ENCODE peak calls at places on chromosomes 5 and 9, in four cellular contexts. One of them, this sample, is unnamed.

GRCh38 chr9:9492506-9492905 is 1120.3 kb downstream of the PTPRD start:
- DNase-seq in HepG2: no peak
- DNase-seq in K562: no peak
- DNase-seq in GM12878: no peak
- DNase-seq in this sample: no peak

GRCh38 chr5:106019271-106019670 is 1651.5 kb downstream of the EFNA5 start:
- DNase-seq in HepG2: no peak
- DNase-seq in K562: no peak
- DNase-seq in GM12878: no peak
- DNase-seq in this sample: no peak

GRCh38 chr5:146368137-146368536 is 29.5 kb downstream of the POU4F3 start:
- DNase-seq in HepG2: no peak
- DNase-seq in K562: no peak
- DNase-seq in GM12878: no peak
- DNase-seq in this sample: no peak

GRCh38 chr5:42970636-42971559 is 69.2 kb downstream of the ANXA2R start:
- DNase-seq in HepG2: no peak
- DNase-seq in K562: no peak
- DNase-seq in GM12878: no peak
- DNase-seq in this sample: peak

GRCh38 chr5:54098267-54098666 is 212.1 kb downstream of the ARL15 start:
- DNase-seq in HepG2: no peak
- DNase-seq in K562: no peak
- DNase-seq in GM12878: no peak
- DNase-seq in this sample: no peak

GRCh38 chr9:127985011-127985410 is 4.2 kb upstream of the EEIG1 start:
- DNase-seq in HepG2: no peak
- DNase-seq in K562: no peak
- DNase-seq in GM12878: no peak
- DNase-seq in this sample: no peak

GRCh38 chr5:172768573-172769323 is 2.2 kb downstream of the DUSP1 start:
- DNase-seq in HepG2: no peak
- DNase-seq in K562: no peak
- DNase-seq in GM12878: no peak
- DNase-seq in this sample: no peak

GRCh38 chr9:113343732-113344231 is 3.7 kb upstream of the WDR31 start:
- DNase-seq in HepG2: peak
- DNase-seq in K562: peak
- DNase-seq in GM12878: no peak
- DNase-seq in this sample: no peak

GRCh38 chr5:91122663-91123062 is 260.5 kb downstream of the ARRDC3 start:
- DNase-seq in HepG2: no peak
- DNase-seq in K562: no peak
- DNase-seq in GM12878: no peak
- DNase-seq in this sample: no peak

GRCh38 chr9:136614372-136614922 is 48.3 kb upstream of the EGFL7 start:
- DNase-seq in HepG2: no peak
- DNase-seq in K562: peak
- DNase-seq in GM12878: no peak
- DNase-seq in this sample: no peak

GRCh38 chr5:40688127-40688756 is 8.5 kb downstream of the PTGER4 start:
- DNase-seq in HepG2: peak
- DNase-seq in K562: peak
- DNase-seq in GM12878: peak
- DNase-seq in this sample: peak

GRCh38 chr5:54612711-54613110 is 95.2 kb downstream of the SNX18 start:
- DNase-seq in HepG2: no peak
- DNase-seq in K562: no peak
- DNase-seq in GM12878: no peak
- DNase-seq in this sample: no peak

GRCh38 chr5:176901260-176902101 is 2.3 kb upstream of the HK3 start:
- DNase-seq in HepG2: no peak
- DNase-seq in K562: no peak
- DNase-seq in GM12878: peak
- DNase-seq in this sample: no peak

GRCh38 chr5:10354048-10354872 is 765 bp downstream of the MARCHF6 start:
- DNase-seq in HepG2: peak
- DNase-seq in K562: peak
- DNase-seq in GM12878: no peak
- DNase-seq in this sample: peak

GRCh38 chr9:117718085-117718484 is 13.9 kb downstream of the TLR4 start:
- DNase-seq in HepG2: no peak
- DNase-seq in K562: no peak
- DNase-seq in GM12878: peak
- DNase-seq in this sample: no peak

GRCh38 chr5:96658272-96658671 is 3.9 kb upstream of the CAST start:
- DNase-seq in HepG2: no peak
- DNase-seq in K562: no peak
- DNase-seq in GM12878: no peak
- DNase-seq in this sample: no peak

GRCh38 chr5:149240354-149240998 is 31.2 kb upstream of the AFAP1L1 start:
- DNase-seq in HepG2: no peak
- DNase-seq in K562: no peak
- DNase-seq in GM12878: no peak
- DNase-seq in this sample: no peak

GRCh38 chr5:11072556-11072955 is 311.5 kb upstream of the DAP start:
- DNase-seq in HepG2: no peak
- DNase-seq in K562: no peak
- DNase-seq in GM12878: no peak
- DNase-seq in this sample: no peak

GRCh38 chr5:94893404-94894145 is 275.1 kb downstream of the SLF1 start:
- DNase-seq in HepG2: no peak
- DNase-seq in K562: peak
- DNase-seq in GM12878: no peak
- DNase-seq in this sample: no peak

GRCh38 chr9:6757132-6757987 is at the start of gene KDM4C:
- DNase-seq in HepG2: peak
- DNase-seq in K562: peak
- DNase-seq in GM12878: peak
- DNase-seq in this sample: peak

GRCh38 chr5:34923694-34924461 is 5.5 kb upstream of the DNAJC21 start:
- DNase-seq in HepG2: no peak
- DNase-seq in K562: peak
- DNase-seq in GM12878: no peak
- DNase-seq in this sample: no peak

GRCh38 chr5:107352576-107352975 is 318.2 kb downstream of the EFNA5 start:
- DNase-seq in HepG2: no peak
- DNase-seq in K562: no peak
- DNase-seq in GM12878: no peak
- DNase-seq in this sample: no peak

GRCh38 chr5:73499187-73499586 is 945 bp downstream of the BTF3 start:
- DNase-seq in HepG2: no peak
- DNase-seq in K562: no peak
- DNase-seq in GM12878: no peak
- DNase-seq in this sample: no peak

GRCh38 chr5:135569755-135570452 is 8.9 kb downstream of the CXCL14 start:
- DNase-seq in HepG2: peak
- DNase-seq in K562: peak
- DNase-seq in GM12878: no peak
- DNase-seq in this sample: peak

GRCh38 chr5:150070277-150070638 is 16.1 kb downstream of the CSF1R start:
- DNase-seq in HepG2: peak
- DNase-seq in K562: peak
- DNase-seq in GM12878: no peak
- DNase-seq in this sample: peak

GRCh38 chr5:35852084-35852734 is 4.5 kb upstream of the IL7R start:
- DNase-seq in HepG2: no peak
- DNase-seq in K562: no peak
- DNase-seq in GM12878: peak
- DNase-seq in this sample: peak

GRCh38 chr9:95750725-95751644 is 124.5 kb upstream of the ERCC6L2 start:
- DNase-seq in HepG2: no peak
- DNase-seq in K562: no peak
- DNase-seq in GM12878: peak
- DNase-seq in this sample: no peak

GRCh38 chr5:3684118-3684517 is 88.5 kb downstream of the IRX1 start:
- DNase-seq in HepG2: no peak
- DNase-seq in K562: no peak
- DNase-seq in GM12878: no peak
- DNase-seq in this sample: no peak

GRCh38 chr5:136766456-136766855 is 401.1 kb upstream of the TRPC7 start:
- DNase-seq in HepG2: no peak
- DNase-seq in K562: no peak
- DNase-seq in GM12878: no peak
- DNase-seq in this sample: no peak
- TF ChIP-seq CREM in HepG2: no peak
- TF ChIP-seq CREM in K562: no peak
- TF ChIP-seq CREM in GM12878: no peak
- TF ChIP-seq CREM in this sample: no peak

DNA sequence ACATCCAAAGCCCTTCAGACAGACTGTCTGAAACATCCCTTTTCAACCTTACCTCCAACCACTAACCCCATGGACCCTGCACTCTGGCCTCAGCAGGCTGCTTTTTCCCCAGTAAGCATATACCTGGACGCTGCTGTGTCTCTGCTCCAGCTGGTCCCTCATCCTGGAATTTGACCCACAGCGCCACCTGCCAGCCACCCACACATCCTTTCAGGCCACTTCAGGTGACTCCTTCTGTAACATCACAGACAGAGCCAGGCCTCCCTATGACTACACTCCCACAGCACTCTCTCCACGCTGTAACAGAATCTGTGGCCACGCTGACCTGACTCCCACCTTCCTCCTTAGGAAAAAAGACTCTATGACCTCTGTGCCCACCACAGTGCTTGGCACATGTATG is 3.4 kb downstream of the MGAT1 start:
- DNase-seq in HepG2: no peak
- DNase-seq in K562: no peak
- DNase-seq in GM12878: no peak
- DNase-seq in this sample: peak
- TF ChIP-seq CTCF in HepG2: peak
- TF ChIP-seq CTCF in K562: peak
- TF ChIP-seq CTCF in GM12878: peak
- TF ChIP-seq CTCF in this sample: peak

DNA sequence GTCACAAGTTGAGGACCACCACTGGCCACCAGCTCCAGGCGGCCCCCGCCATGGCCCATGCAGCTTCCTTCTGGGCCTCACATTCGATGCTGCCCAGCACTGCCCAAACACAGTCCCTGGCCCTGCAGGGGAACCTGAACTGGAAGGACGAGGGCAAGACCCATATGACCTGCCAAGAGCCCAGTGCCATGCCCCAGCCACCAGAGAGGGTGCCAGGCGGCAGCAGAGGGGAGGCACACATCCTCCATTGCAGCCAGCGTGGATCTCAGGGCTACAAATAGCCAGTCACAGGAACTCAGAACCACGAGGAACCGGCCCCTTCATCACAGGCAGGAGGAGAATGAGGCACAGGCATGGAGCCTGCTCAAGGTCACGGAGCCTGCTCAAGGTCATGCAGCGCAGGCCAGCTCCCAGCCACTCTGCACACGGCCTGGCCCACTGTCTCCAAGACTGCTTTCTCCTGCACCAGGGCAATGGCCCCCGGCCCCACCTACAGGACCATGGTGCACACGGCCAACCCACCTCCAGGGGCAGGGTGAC is 69.6 kb downstream of the SEMA4D start:
- DNase-seq in HepG2: no peak
- DNase-seq in K562: no peak
- DNase-seq in GM12878: no peak
- DNase-seq in this sample: no peak
- TF ChIP-seq CREM in HepG2: no peak
- TF ChIP-seq CREM in K562: no peak
- TF ChIP-seq CREM in GM12878: no peak
- TF ChIP-seq CREM in this sample: no peak

DNA sequence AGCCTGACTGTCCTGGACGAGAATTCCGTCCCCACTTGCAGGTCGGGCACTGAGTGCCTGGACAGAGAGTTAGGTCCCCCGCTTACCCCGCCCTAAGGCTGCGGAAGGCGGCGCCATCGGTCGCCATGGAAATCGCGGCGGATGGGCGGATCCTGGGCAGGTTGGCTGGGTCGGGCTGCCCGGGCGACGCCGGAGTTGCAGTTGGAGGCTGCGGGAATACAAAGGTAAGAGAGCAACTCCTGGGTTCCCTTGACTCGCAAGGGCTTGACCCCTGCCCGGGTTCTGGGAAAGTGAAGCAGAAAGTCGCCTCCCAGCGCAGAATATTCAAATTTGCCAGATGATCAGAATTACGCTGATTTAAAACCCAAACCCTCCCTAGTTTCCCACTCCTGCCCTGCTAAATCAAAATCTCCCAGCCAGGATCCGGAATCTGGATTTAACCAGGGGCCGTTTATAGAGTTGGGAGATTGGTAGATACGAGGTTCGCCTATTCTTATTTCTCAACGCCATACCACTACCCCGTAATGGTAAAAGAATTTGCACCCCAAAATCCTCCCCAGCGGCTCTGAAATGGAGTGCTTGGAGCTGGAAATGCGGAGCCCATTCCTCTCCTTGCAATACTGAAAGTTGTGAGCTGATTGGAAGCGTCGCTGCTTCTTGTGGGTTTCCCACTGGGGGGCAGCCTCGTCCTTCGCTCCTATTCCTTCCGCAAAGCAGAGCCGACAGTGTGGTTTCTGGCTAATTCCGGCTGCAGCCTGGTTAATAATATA is 156.4 kb upstream of the RASEF start:
- DNase-seq in HepG2: peak
- DNase-seq in K562: peak
- DNase-seq in GM12878: no peak
- DNase-seq in this sample: peak
- TF ChIP-seq CTCF in HepG2: peak
- TF ChIP-seq CTCF in K562: no peak
- TF ChIP-seq CTCF in GM12878: no peak
- TF ChIP-seq CTCF in this sample: peak

DNA sequence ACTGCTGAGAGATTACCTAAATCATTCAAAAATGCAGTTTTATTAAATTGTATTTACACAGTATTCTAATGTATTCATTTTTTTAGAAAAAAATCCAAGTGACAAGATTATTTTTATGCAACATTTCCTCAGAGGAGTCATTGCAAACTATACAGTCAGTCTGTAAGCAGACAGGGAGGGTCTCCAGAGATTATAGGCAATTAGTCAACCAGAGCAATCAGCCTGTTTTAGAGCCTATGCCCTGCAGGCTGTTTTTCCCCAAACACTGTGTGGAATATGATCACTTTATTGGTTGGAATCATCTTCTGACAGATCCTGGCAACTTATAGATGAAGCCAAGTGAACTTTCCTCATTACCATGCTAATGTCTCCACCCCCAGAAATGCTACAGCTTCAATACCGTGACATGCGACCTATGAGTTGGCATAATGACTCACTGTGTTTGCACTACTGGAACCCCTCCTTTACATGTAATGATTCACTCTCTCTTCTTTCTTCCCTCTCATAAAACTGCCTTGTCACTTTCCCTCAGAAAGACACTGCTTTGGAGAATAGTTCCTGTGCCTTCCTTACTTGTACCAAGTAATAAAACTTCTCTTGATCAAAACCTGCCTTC is 577.8 kb upstream of the FTMT start:
- DNase-seq in HepG2: peak
- DNase-seq in K562: peak
- DNase-seq in GM12878: no peak
- DNase-seq in this sample: no peak
- TF ChIP-seq CREM in HepG2: no peak
- TF ChIP-seq CREM in K562: no peak
- TF ChIP-seq CREM in GM12878: no peak
- TF ChIP-seq CREM in this sample: no peak

GRCh38 chr5:154316223-154316967 is 125.9 kb downstream of the GALNT10 start:
- DNase-seq in HepG2: no peak
- DNase-seq in K562: no peak
- DNase-seq in GM12878: no peak
- DNase-seq in this sample: no peak
- TF ChIP-seq CTCF in HepG2: no peak
- TF ChIP-seq CTCF in K562: no peak
- TF ChIP-seq CTCF in GM12878: no peak
- TF ChIP-seq CTCF in this sample: no peak